ENCODE peak calls at places on chromosomes 13 and 19, in four cellular contexts. One of them, this sample, is unnamed.

GRCh38 chr13:73287871-73288270 is 229.1 kb downstream of the KLF5 start:
- DNase-seq in cardiac muscle cell: no peak
- DNase-seq in CD8-positive, alpha-beta T cell: no peak
- DNase-seq in pancreas: no peak
- DNase-seq in this sample: no peak

GRCh38 chr13:50344717-50345116 is 329.5 kb downstream of the KCNRG start:
- DNase-seq in cardiac muscle cell: no peak
- DNase-seq in CD8-positive, alpha-beta T cell: no peak
- DNase-seq in pancreas: no peak
- DNase-seq in this sample: no peak

GRCh38 chr19:8367327-8368001 is 3.5 kb downstream of the ANGPTL4 start:
- DNase-seq in cardiac muscle cell: peak; percentile 60
- DNase-seq in CD8-positive, alpha-beta T cell: no peak
- DNase-seq in pancreas: peak; percentile 95
- DNase-seq in this sample: peak; percentile 81

GRCh38 chr19:18408053-18408476 is 10.6 kb upstream of the LRRC25 start:
- DNase-seq in cardiac muscle cell: no peak
- DNase-seq in CD8-positive, alpha-beta T cell: no peak
- DNase-seq in pancreas: peak; percentile 59
- DNase-seq in this sample: peak; percentile 75

GRCh38 chr13:51614350-51614786 is 30.1 kb downstream of the WDFY2 start:
- DNase-seq in cardiac muscle cell: no peak
- DNase-seq in CD8-positive, alpha-beta T cell: peak; percentile 20
- DNase-seq in pancreas: peak; percentile 36
- DNase-seq in this sample: no peak

GRCh38 chr19:49847731-49848696 is 2.9 kb upstream of the PTOV1 start:
- DNase-seq in cardiac muscle cell: no peak
- DNase-seq in CD8-positive, alpha-beta T cell: no peak
- DNase-seq in pancreas: no peak
- DNase-seq in this sample: no peak

GRCh38 chr13:51825165-51825592 is 19.8 kb downstream of the TMEM272 start:
- DNase-seq in cardiac muscle cell: no peak
- DNase-seq in CD8-positive, alpha-beta T cell: no peak
- DNase-seq in pancreas: no peak
- DNase-seq in this sample: no peak

GRCh38 chr13:23679214-23679613 is 109.0 kb downstream of the TNFRSF19 start:
- DNase-seq in cardiac muscle cell: no peak
- DNase-seq in CD8-positive, alpha-beta T cell: no peak
- DNase-seq in pancreas: no peak
- DNase-seq in this sample: no peak

GRCh38 chr13:77345150-77345780 is 18.4 kb upstream of the MYCBP2 start:
- DNase-seq in cardiac muscle cell: no peak
- DNase-seq in CD8-positive, alpha-beta T cell: no peak
- DNase-seq in pancreas: no peak
- DNase-seq in this sample: no peak

GRCh38 chr13:46683879-46684278 is 113.1 kb downstream of the ESD start:
- DNase-seq in cardiac muscle cell: no peak
- DNase-seq in CD8-positive, alpha-beta T cell: no peak
- DNase-seq in pancreas: no peak
- DNase-seq in this sample: no peak

GRCh38 chr19:3042545-3043267 is 13.6 kb upstream of the TLE2 start:
- DNase-seq in cardiac muscle cell: no peak
- DNase-seq in CD8-positive, alpha-beta T cell: no peak
- DNase-seq in pancreas: no peak
- DNase-seq in this sample: no peak

GRCh38 chr19:397321-397720 is 11.6 kb downstream of the C2CD4C start:
- DNase-seq in cardiac muscle cell: no peak
- DNase-seq in CD8-positive, alpha-beta T cell: no peak
- DNase-seq in pancreas: peak; percentile 6
- DNase-seq in this sample: peak; percentile 25

GRCh38 chr13:102191951-102192461 is 209.8 kb downstream of the FGF14 start:
- DNase-seq in cardiac muscle cell: no peak
- DNase-seq in CD8-positive, alpha-beta T cell: no peak
- DNase-seq in pancreas: no peak
- DNase-seq in this sample: no peak

GRCh38 chr13:33025220-33025744 is 9.1 kb downstream of the KL start:
- DNase-seq in cardiac muscle cell: no peak
- DNase-seq in CD8-positive, alpha-beta T cell: no peak
- DNase-seq in pancreas: no peak
- DNase-seq in this sample: no peak

GRCh38 chr19:3413796-3414327 is 47.5 kb downstream of the NFIC start:
- DNase-seq in cardiac muscle cell: no peak
- DNase-seq in CD8-positive, alpha-beta T cell: no peak
- DNase-seq in pancreas: no peak
- DNase-seq in this sample: no peak

GRCh38 chr13:96650301-96650886 is 343.9 kb downstream of the OXGR1 start:
- DNase-seq in cardiac muscle cell: no peak
- DNase-seq in CD8-positive, alpha-beta T cell: no peak
- DNase-seq in pancreas: no peak
- DNase-seq in this sample: no peak

GRCh38 chr19:7067716-7068115 is 1.8 kb upstream of the ZNF557 start:
- DNase-seq in cardiac muscle cell: no peak
- DNase-seq in CD8-positive, alpha-beta T cell: no peak
- DNase-seq in pancreas: no peak
- DNase-seq in this sample: no peak

GRCh38 chr13:59721889-59722579 is 441.7 kb downstream of the DIAPH3 start:
- DNase-seq in cardiac muscle cell: no peak
- DNase-seq in CD8-positive, alpha-beta T cell: no peak
- DNase-seq in pancreas: no peak
- DNase-seq in this sample: no peak

GRCh38 chr13:80604094-80604493 is 263.2 kb upstream of the SPRY2 start:
- DNase-seq in cardiac muscle cell: no peak
- DNase-seq in CD8-positive, alpha-beta T cell: no peak
- DNase-seq in pancreas: no peak
- DNase-seq in this sample: no peak

GRCh38 chr13:40613192-40613818 is 53.1 kb downstream of the FOXO1 start:
- DNase-seq in cardiac muscle cell: peak; percentile 15
- DNase-seq in CD8-positive, alpha-beta T cell: peak; percentile 38
- DNase-seq in pancreas: peak; percentile 39
- DNase-seq in this sample: no peak

GRCh38 chr19:39177110-39177699 is 19.6 kb upstream of the NCCRP1 start:
- DNase-seq in cardiac muscle cell: no peak
- DNase-seq in CD8-positive, alpha-beta T cell: no peak
- DNase-seq in pancreas: no peak
- DNase-seq in this sample: no peak

GRCh38 chr13:43580280-43580679 is 206.5 kb downstream of the ENOX1 start:
- DNase-seq in cardiac muscle cell: no peak
- DNase-seq in CD8-positive, alpha-beta T cell: no peak
- DNase-seq in pancreas: no peak
- DNase-seq in this sample: no peak

GRCh38 chr13:97567510-97568243 is 133.7 kb downstream of the RAP2A start:
- DNase-seq in cardiac muscle cell: no peak
- DNase-seq in CD8-positive, alpha-beta T cell: no peak
- DNase-seq in pancreas: peak; percentile 57
- DNase-seq in this sample: peak; percentile 76

GRCh38 chr19:35223084-35223790 is 5.3 kb downstream of the FAM187B start:
- DNase-seq in cardiac muscle cell: no peak
- DNase-seq in CD8-positive, alpha-beta T cell: no peak
- DNase-seq in pancreas: no peak
- DNase-seq in this sample: no peak

GRCh38 chr13:36344886-36345437 is 1.2 kb downstream of the SPART start:
- DNase-seq in cardiac muscle cell: peak; percentile 3
- DNase-seq in CD8-positive, alpha-beta T cell: no peak
- DNase-seq in pancreas: no peak
- DNase-seq in this sample: no peak

GRCh38 chr19:45253396-45254027 is 2.4 kb downstream of the MARK4 start:
- DNase-seq in cardiac muscle cell: no peak
- DNase-seq in CD8-positive, alpha-beta T cell: no peak
- DNase-seq in pancreas: no peak
- DNase-seq in this sample: no peak

GRCh38 chr19:44202470-44202869 is 9.9 kb upstream of the ZNF227 start:
- DNase-seq in cardiac muscle cell: no peak
- DNase-seq in CD8-positive, alpha-beta T cell: no peak
- DNase-seq in pancreas: no peak
- DNase-seq in this sample: no peak

GRCh38 chr19:12801466-12802266 is at the start of the genes PRDX2 and THSD8:
- DNase-seq in cardiac muscle cell: peak; percentile 91
- DNase-seq in CD8-positive, alpha-beta T cell: peak; percentile 69
- DNase-seq in pancreas: peak; percentile 84
- DNase-seq in this sample: peak; percentile 87

GRCh38 chr13:32409561-32410440 is 18.1 kb downstream of the N4BP2L1 start:
- DNase-seq in cardiac muscle cell: peak; percentile 46
- DNase-seq in CD8-positive, alpha-beta T cell: no peak
- DNase-seq in pancreas: no peak
- DNase-seq in this sample: no peak

GRCh38 chr13:75197803-75198202 is 284.2 kb downstream of the TBC1D4 start:
- DNase-seq in cardiac muscle cell: no peak
- DNase-seq in CD8-positive, alpha-beta T cell: no peak
- DNase-seq in pancreas: no peak
- DNase-seq in this sample: no peak

GRCh38 chr19:53883231-53883661 is 1.2 kb downstream of the PRKCG start:
- DNase-seq in cardiac muscle cell: no peak
- DNase-seq in CD8-positive, alpha-beta T cell: no peak
- DNase-seq in pancreas: no peak
- DNase-seq in this sample: no peak

GRCh38 chr19:3110126-3110825 is 16.1 kb downstream of the GNA11 start:
- DNase-seq in cardiac muscle cell: no peak
- DNase-seq in CD8-positive, alpha-beta T cell: no peak
- DNase-seq in pancreas: no peak
- DNase-seq in this sample: no peak

GRCh38 chr19:41860419-41861097 is 503 bp downstream of the RPS19 start:
- DNase-seq in cardiac muscle cell: no peak
- DNase-seq in CD8-positive, alpha-beta T cell: no peak
- DNase-seq in pancreas: no peak
- DNase-seq in this sample: peak; percentile 69

GRCh38 chr13:110911880-110912279 is 3.0 kb downstream of the ANKRD10 start:
- DNase-seq in cardiac muscle cell: no peak
- DNase-seq in CD8-positive, alpha-beta T cell: no peak
- DNase-seq in pancreas: no peak
- DNase-seq in this sample: no peak

GRCh38 chr19:43481701-43482100 is 16.3 kb upstream of the LYPD3 start:
- DNase-seq in cardiac muscle cell: no peak
- DNase-seq in CD8-positive, alpha-beta T cell: no peak
- DNase-seq in pancreas: no peak
- DNase-seq in this sample: no peak

GRCh38 chr19:41626278-41626677 is 596 bp downstream of the CEACAM4 start:
- DNase-seq in cardiac muscle cell: no peak
- DNase-seq in CD8-positive, alpha-beta T cell: no peak
- DNase-seq in pancreas: no peak
- DNase-seq in this sample: no peak

GRCh38 chr19:51450730-51451307 is 7.4 kb downstream of the SIGLEC8 start:
- DNase-seq in cardiac muscle cell: no peak
- DNase-seq in CD8-positive, alpha-beta T cell: no peak
- DNase-seq in pancreas: no peak
- DNase-seq in this sample: no peak

GRCh38 chr19:29292562-29292961 is 79.6 kb upstream of the UQCRFS1 start:
- DNase-seq in cardiac muscle cell: no peak
- DNase-seq in CD8-positive, alpha-beta T cell: no peak
- DNase-seq in pancreas: no peak
- DNase-seq in this sample: no peak

GRCh38 chr19:23118400-23118799 is 1.6 kb downstream of the ZNF730 start:
- DNase-seq in cardiac muscle cell: no peak
- DNase-seq in CD8-positive, alpha-beta T cell: no peak
- DNase-seq in pancreas: no peak
- DNase-seq in this sample: no peak
- H3K4me3 ChIP-seq in cardiac muscle cell: peak overlapping the region; percentile 50
- H3K4me3 ChIP-seq in CD8-positive, alpha-beta T cell: no peak overlapping the region
- H3K4me3 ChIP-seq in pancreas: no peak overlapping the region
- H3K4me3 ChIP-seq in this sample: no peak overlapping the region

DNA sequence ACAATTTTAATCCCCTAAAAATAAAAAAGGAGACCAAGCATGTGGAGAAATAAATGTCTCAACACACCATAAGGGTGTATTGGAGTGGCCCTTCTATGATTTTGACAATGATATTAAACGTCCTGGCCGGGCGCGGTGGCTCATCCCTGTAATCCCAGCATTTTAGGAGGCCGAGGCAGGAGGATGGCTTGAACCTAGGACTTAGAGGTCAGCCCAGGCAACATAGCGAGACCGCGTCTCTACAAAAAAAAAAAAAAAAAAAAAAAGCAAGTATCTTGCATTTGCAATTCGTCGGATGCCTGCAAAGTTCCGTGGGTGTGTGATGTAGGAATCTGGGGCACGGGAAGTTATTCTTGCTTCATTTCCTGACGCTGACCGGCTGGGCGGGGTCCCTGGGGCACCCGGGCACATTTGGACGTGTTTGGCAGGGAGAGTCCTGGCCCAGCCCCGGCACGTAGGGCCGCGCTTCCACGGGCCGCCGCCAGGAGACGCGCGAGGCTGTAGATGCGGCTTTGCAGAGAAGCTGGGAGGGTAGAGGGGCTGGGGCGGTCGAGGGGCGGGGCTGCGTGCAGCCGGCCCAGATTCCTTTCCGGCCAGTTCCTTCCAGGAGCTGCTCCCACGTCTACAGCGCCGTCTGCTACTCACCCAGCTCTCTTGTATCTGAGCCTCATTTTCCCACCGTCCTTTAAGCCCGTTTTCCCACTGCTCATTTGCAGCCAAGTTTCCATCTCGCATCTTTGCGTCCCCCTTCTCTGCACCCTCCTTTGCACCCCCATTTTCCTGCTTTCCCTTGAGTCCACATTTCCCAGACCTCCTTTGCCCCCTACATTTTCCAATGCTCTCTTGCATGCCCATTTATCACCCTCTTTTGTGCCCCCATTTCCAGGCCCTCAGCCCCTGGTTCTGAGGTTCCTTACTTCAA is 2.2 kb upstream of the TSPAN16 start:
- DNase-seq in cardiac muscle cell: peak; percentile 91
- DNase-seq in CD8-positive, alpha-beta T cell: peak; percentile 73
- DNase-seq in pancreas: peak; percentile 96
- DNase-seq in this sample: peak; percentile 97
- H3K4me3 ChIP-seq in cardiac muscle cell: peak overlapping the region; percentile 9
- H3K4me3 ChIP-seq in CD8-positive, alpha-beta T cell: no peak overlapping the region
- H3K4me3 ChIP-seq in pancreas: no peak overlapping the region
- H3K4me3 ChIP-seq in this sample: peak overlapping the region; percentile 38

DNA sequence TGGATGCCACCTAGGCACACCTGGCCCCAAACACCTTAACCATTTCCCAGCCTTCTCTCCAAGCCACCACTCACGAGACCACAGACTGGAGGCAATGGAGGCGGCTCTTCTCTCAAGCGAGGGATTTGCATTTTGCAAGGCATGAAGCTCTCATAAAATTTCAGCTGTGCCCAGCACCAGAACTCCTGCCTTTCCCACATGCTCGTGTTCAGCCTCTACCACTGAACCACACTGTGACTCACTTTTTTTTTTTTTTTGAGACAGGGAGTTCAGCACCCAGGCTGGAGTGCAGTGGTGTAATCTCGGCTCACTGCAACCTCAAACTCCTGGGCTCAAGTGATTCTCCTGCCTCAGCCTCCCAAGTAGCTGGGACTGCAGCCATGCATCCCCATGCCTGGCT is 10.6 kb downstream of the NANOS3 start:
- DNase-seq in cardiac muscle cell: no peak
- DNase-seq in CD8-positive, alpha-beta T cell: no peak
- DNase-seq in pancreas: no peak
- DNase-seq in this sample: no peak
- H3K4me3 ChIP-seq in cardiac muscle cell: no peak overlapping the region
- H3K4me3 ChIP-seq in CD8-positive, alpha-beta T cell: no peak overlapping the region
- H3K4me3 ChIP-seq in pancreas: no peak overlapping the region
- H3K4me3 ChIP-seq in this sample: no peak overlapping the region

DNA sequence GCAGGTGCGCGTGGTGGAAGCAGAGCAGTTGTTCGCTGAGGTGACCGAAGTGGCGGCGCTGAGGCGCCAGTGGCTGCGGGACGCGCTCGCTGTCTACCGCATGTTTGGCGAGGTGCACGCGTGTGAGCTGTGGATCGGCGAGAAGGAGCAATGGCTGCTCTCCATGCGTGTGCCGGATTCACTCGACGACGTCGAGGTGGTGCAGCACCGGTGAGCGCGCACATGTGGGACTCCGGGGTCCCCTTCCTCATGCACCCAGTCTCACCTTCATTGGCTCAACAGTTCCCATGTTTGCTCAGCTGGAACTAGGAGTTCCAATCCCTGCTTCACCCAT is 46.5 kb downstream of the SPTBN4 start:
- DNase-seq in cardiac muscle cell: no peak
- DNase-seq in CD8-positive, alpha-beta T cell: no peak
- DNase-seq in pancreas: no peak
- DNase-seq in this sample: no peak
- H3K4me3 ChIP-seq in cardiac muscle cell: no peak overlapping the region
- H3K4me3 ChIP-seq in CD8-positive, alpha-beta T cell: no peak overlapping the region
- H3K4me3 ChIP-seq in pancreas: no peak overlapping the region
- H3K4me3 ChIP-seq in this sample: no peak overlapping the region

This sample was measured in lower lobe of right lung.